ENCODE peak calls at places on chromosomes 16 and 17, in four cellular contexts. K is fibroblast of lung, H is brain microvascular endothelial cell, N is heart left ventricle. R is an unnamed sample.

GRCh38 chr16:47139561-47140185 is 4.1 kb downstream of the NETO2 start:
- DNase-seq in K (peak; percentile 54), H (no peak), N (no peak), R (no peak)

GRCh38 chr16:28304214-28304613 is 11.9 kb downstream of the SBK1 start:
- DNase-seq in K (peak; percentile 28), H (peak; percentile 49), N (no peak), R (no peak)

GRCh38 chr17:82848022-82848592 is 8.3 kb upstream of the ZNF750 start:
- DNase-seq in K (peak; percentile 76), H (peak; percentile 20), N (no peak), R (peak; percentile 28)

GRCh38 chr16:55948230-55948629 is 73.1 kb upstream of the CES5A start:
- DNase-seq in K (no peak), H (no peak), N (no peak), R (no peak)

GRCh38 chr16:11094075-11094593 is 149.8 kb downstream of the CLEC16A start:
- DNase-seq in K (peak; percentile 79), H (no peak), N (no peak), R (no peak)

GRCh38 chr16:11177578-11178130 is 78.3 kb downstream of the SOCS1 start:
- DNase-seq in K (no peak), H (no peak), N (no peak), R (no peak)

GRCh38 chr16:67666032-67666537 is 465 bp downstream of the ENKD1 start:
- DNase-seq in K (no peak), H (no peak), N (no peak), R (no peak)

GRCh38 chr17:39462644-39463375 is 1.5 kb downstream of the CDK12 start:
- DNase-seq in K (peak; percentile 10), H (no peak), N (no peak), R (no peak)

GRCh38 chr16:4488486-4488967 is 12.3 kb downstream of the HMOX2 start:
- DNase-seq in K (peak; percentile 37), H (no peak), N (no peak), R (no peak)

GRCh38 chr17:44788139-44788538 is 29.4 kb downstream of the ADAM11 start:
- DNase-seq in K (no peak), H (no peak), N (no peak), R (no peak)

GRCh38 chr16:80680839-80681238 is 123.6 kb downstream of the CDYL2 start:
- DNase-seq in K (no peak), H (no peak), N (no peak), R (no peak)

GRCh38 chr16:81127051-81127450 is 30.9 kb upstream of the GCSH start:
- DNase-seq in K (peak; percentile 9), H (no peak), N (no peak), R (peak; percentile 68)

GRCh38 chr16:739560-740458 is 988 bp downstream of the CIAO3 start:
- DNase-seq in K (no peak), H (no peak), N (no peak), R (no peak)

GRCh38 chr16:799111-799947 is 1.2 kb downstream of the GNG13 start:
- DNase-seq in K (no peak), H (no peak), N (peak; percentile 58), R (no peak)

GRCh38 chr17:62966426-62967110 is 533 bp downstream of the TANC2 start:
- DNase-seq in K (peak; percentile 23), H (peak; percentile 38), N (peak; percentile 84), R (no peak)

GRCh38 chr16:29107299-29107698 is 122.4 kb downstream of the LAT start:
- DNase-seq in K (no peak), H (no peak), N (no peak), R (no peak)

GRCh38 chr16:85935957-85936760 is 37.2 kb downstream of the IRF8 start:
- DNase-seq in K (peak; percentile 35), H (no peak), N (no peak), R (no peak)

GRCh38 chr17:82664701-82665182 is 16.5 kb upstream of the WDR45B start:
- DNase-seq in K (no peak), H (no peak), N (no peak), R (no peak)

GRCh38 chr16:73730496-73731090 is 566.0 kb upstream of the PSMD7 start:
- DNase-seq in K (no peak), H (no peak), N (no peak), R (no peak)

GRCh38 chr16:72847187-72848044 is 200.5 kb downstream of the ZFHX3 start:
- DNase-seq in K (no peak), H (peak; percentile 47), N (no peak), R (no peak)

GRCh38 chr17:6524520-6524919 is 31.8 kb downstream of the PITPNM3 start:
- DNase-seq in K (peak; percentile 40), H (no peak), N (no peak), R (no peak)

GRCh38 chr17:67574658-67575293 is 143.0 kb upstream of the NOL11 start:
- DNase-seq in K (no peak), H (no peak), N (no peak), R (no peak)

GRCh38 chr17:43905985-43906852 is 1.1 kb downstream of the MPP2 start:
- DNase-seq in K (peak; percentile 65), H (peak; percentile 16), N (peak; percentile 80), R (no peak)

GRCh38 chr17:17412331-17412730 is 64.5 kb upstream of the MED9 start:
- DNase-seq in K (peak; percentile 84), H (peak; percentile 79), N (no peak), R (no peak)

GRCh38 chr17:59753522-59754467 is 46.3 kb downstream of the VMP1 start:
- DNase-seq in K (peak; percentile 83), H (peak; percentile 74), N (no peak), R (peak; percentile 92)

GRCh38 chr16:55647343-55647742 is 8.4 kb upstream of the SLC6A2 start:
- DNase-seq in K (no peak), H (no peak), N (no peak), R (no peak)

GRCh38 chr16:57277586-57277985 is 6.9 kb downstream of the PLLP start:
- DNase-seq in K (peak; percentile 88), H (peak; percentile 61), N (peak; percentile 27), R (peak; percentile 45)

GRCh38 chr17:59652119-59652518 is 32.4 kb downstream of the CLTC start:
- DNase-seq in K (peak; percentile 79), H (peak; percentile 17), N (no peak), R (no peak)

GRCh38 chr17:62666801-62667591 is 39.5 kb downstream of the MRC2 start:
- DNase-seq in K (no peak), H (no peak), N (no peak), R (no peak)

GRCh38 chr16:12271006-12271405 is 294.5 kb downstream of the SNX29 start:
- DNase-seq in K (peak; percentile 48), H (no peak), N (no peak), R (no peak)

GRCh38 chr17:49596613-49597244 is 21.1 kb downstream of the NXPH3 start:
- DNase-seq in K (no peak), H (no peak), N (no peak), R (no peak)

GRCh38 chr17:77501101-77501566 is 360.4 kb downstream of the SEC14L1 start:
- DNase-seq in K (no peak), H (no peak), N (no peak), R (no peak)

GRCh38 chr17:37828313-37829124 is 83.7 kb upstream of the HNF1B start:
- DNase-seq in K (peak; percentile 32), H (no peak), N (no peak), R (no peak)

GRCh38 chr16:53510704-53511070 is 7.7 kb upstream of the AKTIP start:
- DNase-seq in K (no peak), H (no peak), N (no peak), R (no peak)
- TF ChIP-seq CTCF in K (no peak), H (no peak), N (no peak), R (no peak)

GRCh38 chr17:30472238-30472890 is 4.8 kb upstream of the GOSR1 start:
- DNase-seq in K (peak; percentile 12), H (no peak), N (no peak), R (no peak)
- TF ChIP-seq CTCF in K (no peak), H (no peak), N (no peak), R (no peak)

GRCh38 chr17:33990943-33991706 is 264.0 kb upstream of the CCL2 start:
- DNase-seq in K (no peak), H (no peak), N (no peak), R (no peak)
- TF ChIP-seq CTCF in K (no peak), H (no peak), N (no peak), R (no peak)

DNA sequence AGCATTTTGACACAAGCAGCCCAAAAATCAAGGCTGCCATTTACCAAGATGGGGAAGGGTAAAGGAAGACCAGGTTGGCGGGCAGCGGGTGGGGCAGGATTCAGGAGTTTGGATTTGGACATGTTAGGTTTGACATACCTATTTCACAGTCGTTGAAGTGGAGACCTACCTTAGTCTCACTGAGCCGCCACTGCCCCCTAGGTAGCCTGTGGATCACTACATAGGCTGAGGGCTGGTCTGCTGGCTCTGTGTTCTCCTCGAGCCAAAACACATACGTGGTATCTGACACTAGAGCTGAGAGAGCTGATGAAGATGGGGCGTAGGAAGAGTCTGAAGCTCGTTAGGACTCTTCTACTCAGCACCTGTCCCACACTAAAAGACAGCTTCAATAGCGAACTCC is 115.1 kb downstream of the HIC1 start:
- DNase-seq in K (no peak), H (no peak), N (no peak), R (no peak)
- TF ChIP-seq CTCF in K (no peak), H (peak; percentile 49), N (no peak), R (no peak)

GRCh38 chr17:30970757-30971567 is at the start of gene RNF135:
- DNase-seq in K (peak; percentile 88), H (peak; percentile 75), N (peak; percentile 91), R (peak; percentile 54)
- TF ChIP-seq CTCF in K (no peak), H (peak; percentile 30), N (no peak), R (peak; percentile 5)

DNA sequence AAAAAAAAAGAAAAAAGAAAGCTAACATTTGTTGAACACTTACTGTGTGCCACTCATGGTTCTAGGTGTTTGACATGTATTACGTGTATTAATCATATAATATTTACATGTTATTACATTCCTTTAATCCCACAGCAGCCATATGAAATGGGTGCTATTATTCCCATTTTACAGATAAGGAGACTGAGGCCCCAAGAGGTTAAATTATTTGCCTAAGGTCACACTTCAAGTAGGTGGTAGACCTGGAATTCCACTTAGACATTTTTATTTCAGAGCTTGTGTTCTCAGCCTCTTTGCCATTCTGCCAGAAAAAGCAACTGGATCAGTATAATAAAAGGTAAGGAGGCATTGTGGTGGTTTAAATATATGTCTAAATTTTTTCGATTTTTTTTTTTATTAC is 55.1 kb upstream of the HS3ST4 start:
- DNase-seq in K (no peak), H (no peak), N (no peak), R (no peak)
- TF ChIP-seq CTCF in K (no peak), H (no peak), N (no peak), R (no peak)

GRCh38 chr16:2243031-2243528 is 6.8 kb downstream of the DNASE1L2 start:
- DNase-seq in K (no peak), H (no peak), N (no peak), R (no peak)
- TF ChIP-seq CTCF in K (no peak), H (peak; percentile 9), N (no peak), R (no peak)

GRCh38 chr17:58249270-58250133 is 11.1 kb downstream of the LPO start:
- DNase-seq in K (peak; percentile 24), H (peak; percentile 27), N (peak; percentile 88), R (no peak)

GRCh38 chr17:58252141-58252540 is 13.8 kb downstream of the LPO start:
- DNase-seq in K (no peak), H (no peak), N (no peak), R (no peak)

GRCh38 chr17:58253082-58253481 is 14.7 kb downstream of the LPO start:
- DNase-seq in K (no peak), H (no peak), N (no peak), R (no peak)

GRCh38 chr17:58250344-58251011 is 12.1 kb downstream of the LPO start:
- DNase-seq in K (no peak), H (no peak), N (no peak), R (no peak)

GRCh38 chr17:58254803-58255202 is 16.4 kb downstream of the LPO start:
- DNase-seq in K (no peak), H (no peak), N (no peak), R (no peak)
- TF ChIP-seq CTCF in K (no peak), H (peak; percentile 21), N (no peak), R (no peak)